ENCODE peak calls at places on chromosomes 11 and 22, in six cellular contexts. M is neuronal stem cell, O is H9, K is H1, R is mesenchymal stem cell, L is IMR-90. X is an unnamed sample.
A peak's percentile ranks its signal among the peaks of the same experiment; 100 is the strongest.

GRCh38 chr22:38172489-38173155 is 9.0 kb downstream of the PLA2G6 start:
- DNase-seq in K (no peak), L (peak; percentile 65), R (no peak), O (no peak), M (no peak), X (no peak)

GRCh38 chr22:23563111-23563510 is 17.0 kb downstream of the IGLL1 start:
- DNase-seq in O (no peak), R (no peak), K (no peak), M (no peak), L (no peak), X (no peak)

GRCh38 chr11:44785856-44786606 is 59.3 kb downstream of the TSPAN18 start:
- DNase-seq in R (no peak), O (peak; percentile 55), M (no peak), K (no peak), L (no peak), X (peak; percentile 64)

GRCh38 chr11:33689089-33689488 is 11.5 kb downstream of the C11orf91 start:
- DNase-seq in L (no peak), M (no peak), R (no peak), O (no peak), K (no peak), X (no peak)

GRCh38 chr11:125935629-125936199 is 10.1 kb upstream of the VSIG10L2 start:
- DNase-seq in O (peak; percentile 19), R (no peak), L (no peak), K (peak; percentile 33), M (no peak), X (no peak)

GRCh38 chr11:69666752-69667536 is 8.2 kb downstream of the LTO1 start:
- DNase-seq in O (no peak), R (no peak), K (no peak), L (no peak), M (no peak), X (no peak)

GRCh38 chr11:108698844-108699642 is 34.2 kb downstream of the DDX10 start:
- DNase-seq in O (no peak), R (no peak), K (no peak), L (no peak), M (no peak), X (no peak)

GRCh38 chr11:70128435-70128906 is 50.4 kb downstream of the ANO1 start:
- DNase-seq in M (no peak), O (peak; percentile 72), R (no peak), L (no peak), K (no peak), X (peak; percentile 66)

GRCh38 chr11:64356498-64357411 is 2.2 kb upstream of the RPS6KA4 start:
- DNase-seq in K (peak; percentile 91), R (peak; percentile 53), L (no peak), O (peak; percentile 89), M (peak; percentile 62), X (peak; percentile 94)

GRCh38 chr11:17314232-17314547 is 37.4 kb upstream of the NCR3LG1 start:
- DNase-seq in O (no peak), M (no peak), K (no peak), L (peak; percentile 94), R (peak; percentile 85), X (no peak)

GRCh38 chr11:131186629-131187075 is 183.8 kb upstream of the NTM start:
- DNase-seq in L (no peak), M (no peak), K (peak; percentile 61), O (peak; percentile 56), R (no peak), X (peak; percentile 74)

GRCh38 chr11:60370811-60371297 is 7.5 kb upstream of the MS4A7 start:
- DNase-seq in M (no peak), O (no peak), L (no peak), R (peak; percentile 69), K (no peak), X (no peak)

GRCh38 chr11:13963949-13964770 is 1.6 kb downstream of the SPON1 start:
- DNase-seq in O (peak; percentile 48), R (no peak), K (peak; percentile 78), L (no peak), M (no peak), X (peak; percentile 47)

GRCh38 chr11:86686531-86686930 is 14.1 kb upstream of the ME3 start:
- DNase-seq in O (no peak), M (no peak), R (no peak), L (no peak), K (no peak), X (no peak)

GRCh38 chr11:113473983-113474361 is 1.2 kb downstream of the DRD2 start:
- DNase-seq in M (no peak), R (no peak), L (no peak), K (no peak), O (no peak), X (no peak)

GRCh38 chr11:62208785-62209144 is 292 bp downstream of the SCGB2A1 start:
- DNase-seq in L (no peak), R (no peak), O (no peak), K (no peak), M (no peak), X (no peak)

GRCh38 chr11:108734956-108735559 is 70.2 kb downstream of the DDX10 start:
- DNase-seq in L (peak; percentile 19), R (peak; percentile 26), K (no peak), O (no peak), M (no peak), X (peak; percentile 41)

GRCh38 chr22:47605886-47606285 is 843.4 kb downstream of the TBC1D22A start:
- DNase-seq in K (no peak), M (no peak), R (no peak), O (no peak), L (no peak), X (no peak)

GRCh38 chr22:45935573-45935972 is 41.4 kb downstream of the WNT7B start:
- DNase-seq in R (no peak), L (no peak), O (no peak), K (no peak), M (no peak), X (no peak)
- H2BK15ac ChIP-seq in R (no peak overlapping the region), L (no peak overlapping the region), O (no peak overlapping the region), K (no peak overlapping the region), M (no peak overlapping the region), X (no peak overlapping the region)

DNA sequence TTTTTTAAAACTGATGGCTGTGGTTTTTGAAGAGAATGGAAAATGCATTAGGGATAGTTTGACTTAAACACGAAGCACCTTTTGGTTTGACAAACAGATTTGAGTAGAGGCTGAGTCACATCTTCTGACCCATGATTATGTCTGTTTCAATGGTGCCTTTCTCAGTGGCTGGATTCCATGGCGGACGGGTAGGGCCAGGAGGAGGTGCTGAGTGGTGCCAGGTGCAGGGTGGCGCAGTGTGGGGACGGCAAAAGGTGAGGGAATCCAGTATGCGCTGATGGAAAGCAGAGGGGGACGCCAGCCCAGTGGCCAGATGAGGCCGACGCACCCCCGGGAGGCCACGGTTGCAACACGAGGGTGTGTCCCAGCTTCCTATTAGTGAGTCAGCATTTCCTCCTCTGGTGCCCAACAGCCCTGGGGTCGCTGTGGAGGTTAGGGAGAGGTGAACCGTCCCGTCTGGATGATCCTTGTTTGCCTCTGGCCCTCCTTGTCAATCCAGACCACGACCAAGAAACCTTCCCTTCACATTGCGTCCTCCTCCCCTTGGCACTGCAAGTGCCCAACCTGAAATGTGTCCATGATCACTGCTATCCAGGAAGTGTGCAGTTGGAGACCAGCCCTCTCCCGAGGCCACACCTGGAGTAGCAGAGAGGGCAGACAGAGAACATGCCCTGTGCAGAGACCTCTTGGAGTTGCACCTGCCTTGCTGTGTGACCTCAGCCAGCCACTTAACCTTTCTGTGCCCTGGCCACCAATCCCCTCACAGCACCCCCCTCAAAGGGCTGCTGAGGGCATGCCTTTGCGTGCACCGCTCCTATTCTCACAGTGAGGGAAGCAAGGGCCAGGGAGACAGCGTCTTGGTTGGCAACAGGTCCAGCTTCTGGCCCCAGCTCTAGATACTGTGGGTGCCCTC is 32.5 kb upstream of the ATXN10 start:
- DNase-seq in M (no peak), K (no peak), L (no peak), R (peak; percentile 67), O (no peak), X (no peak)
- H3K18ac ChIP-seq in M (peak overlapping the region; percentile 81), K (peak overlapping the region; percentile 0), L (no peak overlapping the region), R (peak overlapping the region; percentile 11), O (no peak overlapping the region), X (no peak overlapping the region)

GRCh38 chr11:72243567-72244316 is at the start of gene PHOX2A:
- DNase-seq in K (no peak), M (no peak), R (no peak), L (no peak), O (peak; percentile 65), X (no peak)
- H3K27me3 ChIP-seq in K (peaks cover 87% of the 10 kb centered on the region), M (peaks cover 57% of the 10 kb centered on the region), R (peaks cover 75% of the 10 kb centered on the region), L (peaks cover 78% of the 10 kb centered on the region), O (peaks cover 79% of the 10 kb centered on the region), X (peaks cover 50% of the 10 kb centered on the region)

DNA sequence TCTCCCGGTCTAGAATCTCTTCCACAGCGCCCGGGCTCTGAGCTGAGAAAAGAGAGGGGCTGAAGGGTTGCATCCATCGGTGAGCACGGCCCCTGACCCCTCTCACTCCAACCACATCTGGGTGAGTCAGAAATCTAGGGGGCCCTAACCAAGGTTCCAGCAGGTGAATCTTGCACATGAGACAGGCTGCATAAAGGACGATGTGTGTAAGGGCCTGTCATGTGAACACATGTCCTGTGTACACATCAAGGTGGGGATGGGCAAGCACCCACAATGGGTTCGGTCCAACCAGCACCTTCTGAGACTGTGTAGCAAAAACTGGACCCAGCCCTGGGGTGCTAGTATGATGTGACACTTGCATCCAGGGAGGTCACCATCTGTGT is 1.2 kb downstream of the BET1L start:
- DNase-seq in K (no peak), R (no peak), M (no peak), O (no peak), L (no peak), X (no peak)
- H2BK15ac ChIP-seq in K (no peak overlapping the region), R (no peak overlapping the region), M (no peak overlapping the region), O (no peak overlapping the region), L (no peak overlapping the region), X (no peak overlapping the region)

DNA sequence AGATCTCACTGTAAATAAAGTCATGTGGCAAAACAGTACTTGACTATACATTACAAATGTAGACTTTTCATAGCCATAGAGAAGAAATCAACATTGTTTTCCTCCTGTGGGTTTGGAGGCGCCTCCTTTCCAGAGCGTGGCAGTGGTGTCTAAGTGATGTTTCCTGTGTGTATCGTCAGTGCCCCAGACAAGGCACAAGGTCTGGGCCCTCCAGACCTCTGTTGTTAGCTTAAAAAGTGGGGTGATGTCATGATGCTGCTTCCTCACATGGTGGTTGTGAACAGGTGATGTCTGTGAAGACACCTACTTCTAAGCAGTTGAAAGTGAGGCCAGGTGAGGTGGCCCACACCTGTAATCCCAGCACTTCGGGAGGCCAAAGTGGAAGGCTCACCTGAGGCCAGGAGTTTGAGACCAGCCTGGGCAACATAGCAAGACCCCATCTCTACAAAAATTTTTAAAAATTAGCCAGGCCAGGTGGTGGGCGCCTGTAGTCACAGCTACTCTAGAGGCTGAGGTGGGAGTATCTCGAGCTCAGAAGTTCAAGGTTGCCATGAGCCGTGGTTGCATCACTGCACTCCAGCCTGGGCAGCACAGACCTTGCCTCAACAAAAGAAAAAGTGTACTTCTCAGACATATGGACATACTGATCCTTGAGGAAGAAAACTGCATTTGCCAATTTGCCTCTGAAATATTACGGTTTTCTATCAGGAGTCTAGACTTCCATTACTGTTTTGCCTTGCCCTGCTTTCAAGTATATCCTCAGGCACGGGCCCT is 15.7 kb downstream of the NUP50 start:
- DNase-seq in M (no peak), R (no peak), K (no peak), L (no peak), O (no peak), X (no peak)
- H3K18ac ChIP-seq in M (no peak overlapping the region), R (no peak overlapping the region), K (no peak overlapping the region), L (no peak overlapping the region), O (no peak overlapping the region), X (no peak overlapping the region)